ENCODE peak calls at places on chromosomes 16 and 17, in five cellular contexts. One of them, this sample, is unnamed.

GRCh38 chr17:5665164-5665563 is 80.9 kb upstream of the NLRP1 start:
- DNase-seq in effector memory CD4-positive, alpha-beta T cell: no peak
- DNase-seq in tibial artery: no peak
- DNase-seq in CD4-positive, alpha-beta memory T cell: no peak
- DNase-seq in AG04450: no peak
- DNase-seq in this sample: no peak

GRCh38 chr16:3980311-3981111 is 100.0 kb upstream of the CREBBP start:
- DNase-seq in effector memory CD4-positive, alpha-beta T cell: no peak
- DNase-seq in tibial artery: no peak
- DNase-seq in CD4-positive, alpha-beta memory T cell: no peak
- DNase-seq in AG04450: no peak
- DNase-seq in this sample: no peak

GRCh38 chr16:84739349-84740124 is 39.7 kb downstream of the USP10 start:
- DNase-seq in effector memory CD4-positive, alpha-beta T cell: no peak
- DNase-seq in tibial artery: no peak
- DNase-seq in CD4-positive, alpha-beta memory T cell: no peak
- DNase-seq in AG04450: peak; percentile 54
- DNase-seq in this sample: no peak

GRCh38 chr17:5877366-5877765 is 192.8 kb upstream of the WSCD1 start:
- DNase-seq in effector memory CD4-positive, alpha-beta T cell: no peak
- DNase-seq in tibial artery: no peak
- DNase-seq in CD4-positive, alpha-beta memory T cell: no peak
- DNase-seq in AG04450: no peak
- DNase-seq in this sample: no peak

GRCh38 chr17:27544350-27545131 is 86.4 kb upstream of the LGALS9 start:
- DNase-seq in effector memory CD4-positive, alpha-beta T cell: no peak
- DNase-seq in tibial artery: no peak
- DNase-seq in CD4-positive, alpha-beta memory T cell: peak; percentile 11
- DNase-seq in AG04450: no peak
- DNase-seq in this sample: no peak

GRCh38 chr17:27595208-27595607 is 35.8 kb upstream of the LGALS9 start:
- DNase-seq in effector memory CD4-positive, alpha-beta T cell: no peak
- DNase-seq in tibial artery: no peak
- DNase-seq in CD4-positive, alpha-beta memory T cell: no peak
- DNase-seq in AG04450: no peak
- DNase-seq in this sample: no peak

GRCh38 chr17:4658478-4659305 is 17.2 kb upstream of the ALOX15 start:
- DNase-seq in effector memory CD4-positive, alpha-beta T cell: no peak
- DNase-seq in tibial artery: no peak
- DNase-seq in CD4-positive, alpha-beta memory T cell: no peak
- DNase-seq in AG04450: peak; percentile 7
- DNase-seq in this sample: no peak

GRCh38 chr16:90084215-90084614 is 7.1 kb upstream of the PRDM7 start:
- DNase-seq in effector memory CD4-positive, alpha-beta T cell: no peak
- DNase-seq in tibial artery: no peak
- DNase-seq in CD4-positive, alpha-beta memory T cell: no peak
- DNase-seq in AG04450: no peak
- DNase-seq in this sample: no peak

GRCh38 chr17:69485901-69486643 is 71.6 kb downstream of the MAP2K6 start:
- DNase-seq in effector memory CD4-positive, alpha-beta T cell: no peak
- DNase-seq in tibial artery: no peak
- DNase-seq in CD4-positive, alpha-beta memory T cell: no peak
- DNase-seq in AG04450: no peak
- DNase-seq in this sample: no peak

GRCh38 chr16:67976205-67976604 is 4.1 kb downstream of the DPEP3 start:
- DNase-seq in effector memory CD4-positive, alpha-beta T cell: no peak
- DNase-seq in tibial artery: no peak
- DNase-seq in CD4-positive, alpha-beta memory T cell: no peak
- DNase-seq in AG04450: no peak
- DNase-seq in this sample: no peak

GRCh38 chr17:76232342-76232741 is 8.0 kb downstream of the RNF157 start:
- DNase-seq in effector memory CD4-positive, alpha-beta T cell: no peak
- DNase-seq in tibial artery: no peak
- DNase-seq in CD4-positive, alpha-beta memory T cell: no peak
- DNase-seq in AG04450: peak; percentile 91
- DNase-seq in this sample: no peak

GRCh38 chr16:7268182-7268581 is 64.5 kb upstream of the RBFOX1 start:
- DNase-seq in effector memory CD4-positive, alpha-beta T cell: no peak
- DNase-seq in tibial artery: no peak
- DNase-seq in CD4-positive, alpha-beta memory T cell: no peak
- DNase-seq in AG04450: no peak
- DNase-seq in this sample: no peak

GRCh38 chr16:11542069-11542775 is 44.5 kb downstream of the LITAF start:
- DNase-seq in effector memory CD4-positive, alpha-beta T cell: no peak
- DNase-seq in tibial artery: no peak
- DNase-seq in CD4-positive, alpha-beta memory T cell: no peak
- DNase-seq in AG04450: no peak
- DNase-seq in this sample: no peak

GRCh38 chr17:1197781-1198490 is 18.2 kb upstream of the ABR start:
- DNase-seq in effector memory CD4-positive, alpha-beta T cell: peak; percentile 27
- DNase-seq in tibial artery: peak; percentile 88
- DNase-seq in CD4-positive, alpha-beta memory T cell: peak; percentile 73
- DNase-seq in AG04450: no peak
- DNase-seq in this sample: no peak

GRCh38 chr17:14396542-14396941 is 95.7 kb downstream of the HS3ST3B1 start:
- DNase-seq in effector memory CD4-positive, alpha-beta T cell: no peak
- DNase-seq in tibial artery: no peak
- DNase-seq in CD4-positive, alpha-beta memory T cell: no peak
- DNase-seq in AG04450: no peak
- DNase-seq in this sample: no peak

GRCh38 chr16:23571895-23572294 is 14.4 kb downstream of the UBFD1 start:
- DNase-seq in effector memory CD4-positive, alpha-beta T cell: no peak
- DNase-seq in tibial artery: no peak
- DNase-seq in CD4-positive, alpha-beta memory T cell: no peak
- DNase-seq in AG04450: no peak
- DNase-seq in this sample: no peak

GRCh38 chr16:70553645-70554044 is 30.0 kb downstream of the SF3B3 start:
- DNase-seq in effector memory CD4-positive, alpha-beta T cell: no peak
- DNase-seq in tibial artery: no peak
- DNase-seq in CD4-positive, alpha-beta memory T cell: no peak
- DNase-seq in AG04450: peak; percentile 85
- DNase-seq in this sample: no peak

GRCh38 chr17:8955560-8955959 is 9.9 kb downstream of the PIK3R5 start:
- DNase-seq in effector memory CD4-positive, alpha-beta T cell: no peak
- DNase-seq in tibial artery: peak; percentile 38
- DNase-seq in CD4-positive, alpha-beta memory T cell: no peak
- DNase-seq in AG04450: no peak
- DNase-seq in this sample: no peak

GRCh38 chr17:78953356-78954350 is 26.1 kb downstream of the LGALS3BP start:
- DNase-seq in effector memory CD4-positive, alpha-beta T cell: no peak
- DNase-seq in tibial artery: no peak
- DNase-seq in CD4-positive, alpha-beta memory T cell: no peak
- DNase-seq in AG04450: no peak
- DNase-seq in this sample: no peak

GRCh38 chr16:28985611-28986041 is 774 bp downstream of the LAT start:
- DNase-seq in effector memory CD4-positive, alpha-beta T cell: no peak
- DNase-seq in tibial artery: no peak
- DNase-seq in CD4-positive, alpha-beta memory T cell: no peak
- DNase-seq in AG04450: no peak
- DNase-seq in this sample: no peak

GRCh38 chr17:3385869-3386816 is at the start of gene OR3A2:
- DNase-seq in effector memory CD4-positive, alpha-beta T cell: no peak
- DNase-seq in tibial artery: no peak
- DNase-seq in CD4-positive, alpha-beta memory T cell: no peak
- DNase-seq in AG04450: no peak
- DNase-seq in this sample: no peak

GRCh38 chr17:56653877-56654276 is 60.4 kb downstream of the NOG start:
- DNase-seq in effector memory CD4-positive, alpha-beta T cell: peak; percentile 3
- DNase-seq in tibial artery: no peak
- DNase-seq in CD4-positive, alpha-beta memory T cell: peak; percentile 50
- DNase-seq in AG04450: no peak
- DNase-seq in this sample: no peak

GRCh38 chr17:17506181-17506741 is 10.1 kb upstream of the RASD1 start:
- DNase-seq in effector memory CD4-positive, alpha-beta T cell: no peak
- DNase-seq in tibial artery: no peak
- DNase-seq in CD4-positive, alpha-beta memory T cell: no peak
- DNase-seq in AG04450: no peak
- DNase-seq in this sample: peak; percentile 46

GRCh38 chr17:15780188-15780587 is 48.1 kb downstream of the TBC1D26 start:
- DNase-seq in effector memory CD4-positive, alpha-beta T cell: no peak
- DNase-seq in tibial artery: no peak
- DNase-seq in CD4-positive, alpha-beta memory T cell: no peak
- DNase-seq in AG04450: no peak
- DNase-seq in this sample: no peak

GRCh38 chr16:74232831-74233465 is 63.7 kb upstream of the PSMD7 start:
- DNase-seq in effector memory CD4-positive, alpha-beta T cell: no peak
- DNase-seq in tibial artery: no peak
- DNase-seq in CD4-positive, alpha-beta memory T cell: no peak
- DNase-seq in AG04450: no peak
- DNase-seq in this sample: no peak

GRCh38 chr16:46891910-46892309 is 7.7 kb downstream of the GPT2 start:
- DNase-seq in effector memory CD4-positive, alpha-beta T cell: no peak
- DNase-seq in tibial artery: no peak
- DNase-seq in CD4-positive, alpha-beta memory T cell: no peak
- DNase-seq in AG04450: no peak
- DNase-seq in this sample: no peak

GRCh38 chr16:49015189-49015540 is 266.5 kb downstream of the CBLN1 start:
- DNase-seq in effector memory CD4-positive, alpha-beta T cell: no peak
- DNase-seq in tibial artery: no peak
- DNase-seq in CD4-positive, alpha-beta memory T cell: no peak
- DNase-seq in AG04450: no peak
- DNase-seq in this sample: no peak

GRCh38 chr16:31105677-31106213 is 2.4 kb upstream of the BCKDK start:
- DNase-seq in effector memory CD4-positive, alpha-beta T cell: peak; percentile 65
- DNase-seq in tibial artery: peak; percentile 72
- DNase-seq in CD4-positive, alpha-beta memory T cell: peak; percentile 70
- DNase-seq in AG04450: no peak
- DNase-seq in this sample: peak; percentile 89

GRCh38 chr17:81706232-81706611 is 3.1 kb downstream of the MRPL12 start:
- DNase-seq in effector memory CD4-positive, alpha-beta T cell: no peak
- DNase-seq in tibial artery: no peak
- DNase-seq in CD4-positive, alpha-beta memory T cell: no peak
- DNase-seq in AG04450: no peak
- DNase-seq in this sample: no peak

GRCh38 chr17:76492989-76493501 is 8.2 kb downstream of the RHBDF2 start:
- DNase-seq in effector memory CD4-positive, alpha-beta T cell: no peak
- DNase-seq in tibial artery: peak; percentile 78
- DNase-seq in CD4-positive, alpha-beta memory T cell: peak; percentile 37
- DNase-seq in AG04450: peak; percentile 68
- DNase-seq in this sample: peak; percentile 56

GRCh38 chr16:920722-921121 is 50.1 kb downstream of the LMF1 start:
- DNase-seq in effector memory CD4-positive, alpha-beta T cell: no peak
- DNase-seq in tibial artery: peak; percentile 47
- DNase-seq in CD4-positive, alpha-beta memory T cell: no peak
- DNase-seq in AG04450: no peak
- DNase-seq in this sample: peak; percentile 26

GRCh38 chr17:21033350-21033749 is 9.5 kb downstream of the USP22 start:
- DNase-seq in effector memory CD4-positive, alpha-beta T cell: no peak
- DNase-seq in tibial artery: no peak
- DNase-seq in CD4-positive, alpha-beta memory T cell: no peak
- DNase-seq in AG04450: no peak
- DNase-seq in this sample: no peak

GRCh38 chr17:67460097-67460496 is 83.0 kb downstream of the PITPNC1 start:
- DNase-seq in effector memory CD4-positive, alpha-beta T cell: no peak
- DNase-seq in tibial artery: no peak
- DNase-seq in CD4-positive, alpha-beta memory T cell: no peak
- DNase-seq in AG04450: no peak
- DNase-seq in this sample: no peak

GRCh38 chr16:85473909-85474640 is 139.0 kb upstream of the GSE1 start:
- DNase-seq in effector memory CD4-positive, alpha-beta T cell: no peak
- DNase-seq in tibial artery: no peak
- DNase-seq in CD4-positive, alpha-beta memory T cell: no peak
- DNase-seq in AG04450: no peak
- DNase-seq in this sample: no peak

GRCh38 chr17:50853015-50853615 is 13.0 kb downstream of the TOB1 start:
- DNase-seq in effector memory CD4-positive, alpha-beta T cell: no peak
- DNase-seq in tibial artery: no peak
- DNase-seq in CD4-positive, alpha-beta memory T cell: no peak
- DNase-seq in AG04450: no peak
- DNase-seq in this sample: no peak

GRCh38 chr17:81385320-81386111 is 9.7 kb upstream of the BAHCC1 start:
- DNase-seq in effector memory CD4-positive, alpha-beta T cell: no peak
- DNase-seq in tibial artery: no peak
- DNase-seq in CD4-positive, alpha-beta memory T cell: no peak
- DNase-seq in AG04450: no peak
- DNase-seq in this sample: peak; percentile 98

GRCh38 chr17:39573447-39574298 is 34.0 kb downstream of the NEUROD2 start:
- DNase-seq in effector memory CD4-positive, alpha-beta T cell: no peak
- DNase-seq in tibial artery: peak; percentile 52
- DNase-seq in CD4-positive, alpha-beta memory T cell: peak; percentile 20
- DNase-seq in AG04450: no peak
- DNase-seq in this sample: peak; percentile 23

GRCh38 chr17:47177261-47177660 is 11.8 kb downstream of the CDC27 start:
- DNase-seq in effector memory CD4-positive, alpha-beta T cell: no peak
- DNase-seq in tibial artery: no peak
- DNase-seq in CD4-positive, alpha-beta memory T cell: no peak
- DNase-seq in AG04450: no peak
- DNase-seq in this sample: no peak

GRCh38 chr17:47176438-47176837 is 12.7 kb downstream of the CDC27 start:
- DNase-seq in effector memory CD4-positive, alpha-beta T cell: no peak
- DNase-seq in tibial artery: no peak
- DNase-seq in CD4-positive, alpha-beta memory T cell: no peak
- DNase-seq in AG04450: no peak
- DNase-seq in this sample: no peak

GRCh38 chr17:47170710-47171109 is 18.4 kb downstream of the CDC27 start:
- DNase-seq in effector memory CD4-positive, alpha-beta T cell: no peak
- DNase-seq in tibial artery: no peak
- DNase-seq in CD4-positive, alpha-beta memory T cell: no peak
- DNase-seq in AG04450: no peak
- DNase-seq in this sample: no peak

GRCh38 chr17:47172698-47173565 is 16.2 kb downstream of the CDC27 start:
- DNase-seq in effector memory CD4-positive, alpha-beta T cell: no peak
- DNase-seq in tibial artery: no peak
- DNase-seq in CD4-positive, alpha-beta memory T cell: no peak
- DNase-seq in AG04450: no peak
- DNase-seq in this sample: no peak
- H3K27ac ChIP-seq in effector memory CD4-positive, alpha-beta T cell: no peak overlapping the region
- H3K27ac ChIP-seq in tibial artery: no peak overlapping the region
- H3K27ac ChIP-seq in CD4-positive, alpha-beta memory T cell: no peak overlapping the region
- H3K27ac ChIP-seq in AG04450: no peak overlapping the region
- H3K27ac ChIP-seq in this sample: no peak overlapping the region

GRCh38 chr17:57881143-57881542 is 31.3 kb upstream of the MRPS23 start:
- DNase-seq in effector memory CD4-positive, alpha-beta T cell: no peak
- DNase-seq in tibial artery: no peak
- DNase-seq in CD4-positive, alpha-beta memory T cell: no peak
- DNase-seq in AG04450: peak; percentile 87
- DNase-seq in this sample: no peak
- H3K27ac ChIP-seq in effector memory CD4-positive, alpha-beta T cell: no peak overlapping the region
- H3K27ac ChIP-seq in tibial artery: peak overlapping the region; percentile 70
- H3K27ac ChIP-seq in CD4-positive, alpha-beta memory T cell: no peak overlapping the region
- H3K27ac ChIP-seq in AG04450: peak overlapping the region; percentile 97
- H3K27ac ChIP-seq in this sample: peak overlapping the region; percentile 76

GRCh38 chr17:44137891-44138709 is 3.6 kb upstream of the HROB start:
- DNase-seq in effector memory CD4-positive, alpha-beta T cell: no peak
- DNase-seq in tibial artery: peak; percentile 92
- DNase-seq in CD4-positive, alpha-beta memory T cell: no peak
- DNase-seq in AG04450: peak; percentile 98
- DNase-seq in this sample: peak; percentile 81
- H3K27ac ChIP-seq in effector memory CD4-positive, alpha-beta T cell: no peak overlapping the region
- H3K27ac ChIP-seq in tibial artery: peak overlapping the region; percentile 66
- H3K27ac ChIP-seq in CD4-positive, alpha-beta memory T cell: no peak overlapping the region
- H3K27ac ChIP-seq in AG04450: peak overlapping the region; percentile 92
- H3K27ac ChIP-seq in this sample: no peak overlapping the region

GRCh38 chr17:45338023-45338781 is 21.4 kb upstream of the MAP3K14 start:
- DNase-seq in effector memory CD4-positive, alpha-beta T cell: no peak
- DNase-seq in tibial artery: peak; percentile 55
- DNase-seq in CD4-positive, alpha-beta memory T cell: no peak
- DNase-seq in AG04450: no peak
- DNase-seq in this sample: no peak
- H3K27ac ChIP-seq in effector memory CD4-positive, alpha-beta T cell: no peak overlapping the region
- H3K27ac ChIP-seq in tibial artery: peak overlapping the region; percentile 10
- H3K27ac ChIP-seq in CD4-positive, alpha-beta memory T cell: no peak overlapping the region
- H3K27ac ChIP-seq in AG04450: no peak overlapping the region
- H3K27ac ChIP-seq in this sample: no peak overlapping the region